ENCODE peak calls at places on chromosomes 3 and 15, in nine cellular contexts. J is HL-60, W is GM23338, P is ascending aorta, F is fibroblast of pulmonary artery, E is ovary, Z is SW480, C is RCC 7860, K is HCT116. H is an unnamed sample.

GRCh38 chr15:90306560-90306959 is 41.1 kb downstream of the NGRN start:
- DNase-seq in P (no peak), W (no peak), K (no peak), F (no peak), Z (no peak), E (no peak), J (peak; percentile 65), C (no peak), H (no peak)

GRCh38 chr3:51943451-51944391 is 1.6 kb downstream of the PARP3 start:
- DNase-seq in J (no peak), C (no peak), W (no peak), F (no peak), P (peak; percentile 62), Z (no peak), E (peak; percentile 26), K (no peak), H (no peak)

GRCh38 chr3:129936757-129937156 is 37.8 kb upstream of the TRH start:
- DNase-seq in E (peak; percentile 48), F (peak; percentile 70), W (peak; percentile 28), J (peak; percentile 41), K (no peak), P (peak; percentile 71), Z (peak; percentile 73), C (peak; percentile 13), H (no peak)

GRCh38 chr3:126116526-126116925 is 32.6 kb upstream of the SLC41A3 start:
- DNase-seq in P (peak; percentile 47), W (no peak), Z (no peak), E (peak; percentile 3), K (no peak), C (no peak), F (no peak), J (no peak), H (no peak)

GRCh38 chr15:67917037-67917436 is 77.2 kb upstream of the RNU6-1 start:
- DNase-seq in C (no peak), P (peak; percentile 89), Z (no peak), E (no peak), W (no peak), K (no peak), J (no peak), F (no peak), H (peak; percentile 28)

GRCh38 chr15:36614016-36614415 is 34.6 kb downstream of the CDIN1 start:
- DNase-seq in E (no peak), J (no peak), Z (no peak), P (no peak), C (no peak), K (no peak), W (peak; percentile 14), F (no peak), H (no peak)

GRCh38 chr15:26628879-26629529 is 143.9 kb downstream of the GABRB3 start:
- DNase-seq in W (peak; percentile 87), E (peak; percentile 52), F (peak; percentile 11), P (peak; percentile 64), K (no peak), C (peak; percentile 81), Z (no peak), J (no peak), H (no peak)

GRCh38 chr3:14119651-14120050 is 5.0 kb downstream of the CHCHD4 start:
- DNase-seq in K (no peak), E (no peak), P (no peak), C (no peak), J (no peak), Z (no peak), F (no peak), W (no peak), H (no peak)

GRCh38 chr3:127747751-127748521 is 74.4 kb downstream of the MGLL start:
- DNase-seq in C (peak; percentile 97), K (no peak), Z (no peak), F (peak; percentile 68), J (no peak), P (peak; percentile 95), E (peak; percentile 37), W (no peak), H (peak; percentile 87)

GRCh38 chr3:111864821-111865656 is 6.0 kb downstream of the PHLDB2 start:
- DNase-seq in E (peak; percentile 35), P (no peak), F (peak; percentile 96), C (peak; percentile 94), Z (no peak), K (no peak), J (no peak), W (no peak), H (no peak)

GRCh38 chr15:51181221-51181620 is 86.5 kb upstream of the TNFAIP8L3 start:
- DNase-seq in K (no peak), F (no peak), J (no peak), C (no peak), P (no peak), Z (no peak), E (no peak), W (no peak), H (no peak)

GRCh38 chr15:69732133-69732532 is 279.5 kb downstream of the RPLP1 start:
- DNase-seq in F (no peak), W (no peak), C (no peak), K (no peak), Z (no peak), E (no peak), P (no peak), J (no peak), H (no peak)

GRCh38 chr3:58731673-58732072 is 65.1 kb upstream of the FAM3D start:
- DNase-seq in F (no peak), J (no peak), W (no peak), Z (no peak), C (no peak), K (no peak), E (no peak), P (no peak), H (no peak)

GRCh38 chr15:44183363-44183762 is 11.7 kb downstream of the FRMD5 start:
- DNase-seq in K (no peak), W (no peak), Z (no peak), E (no peak), F (no peak), J (no peak), C (no peak), P (no peak), H (no peak)

H was measured in thoracic aorta.